ENCODE peak calls at places on chromosomes 4 and X, in nine cellular contexts. One of them, this sample, is unnamed. For H3K9me3, the result is how much of the 10 kb centered on the place peaks cover.

GRCh38 chr4:146192060-146192459 is 16.5 kb downstream of the LSM6 start:
- DNase-seq in testis: peak
- DNase-seq in IMR-90: no peak
- DNase-seq in heart left ventricle: peak
- DNase-seq in A549: peak
- DNase-seq in ovary: no peak
- DNase-seq in Peyer's patch: peak
- DNase-seq in tibial nerve: no peak
- DNase-seq in uterus: no peak
- DNase-seq in this sample: peak

GRCh38 chrX:153690466-153690865 is 2.7 kb downstream of the SLC6A8 start:
- DNase-seq in A549: no peak
- DNase-seq in tibial nerve: no peak
- DNase-seq in ovary: no peak
- DNase-seq in Peyer's patch: no peak
- DNase-seq in heart left ventricle: no peak
- DNase-seq in uterus: no peak
- DNase-seq in IMR-90: no peak
- DNase-seq in testis: no peak
- DNase-seq in this sample: no peak

GRCh38 chr4:67465032-67465762 is 80.1 kb downstream of the CENPC start:
- DNase-seq in A549: no peak
- DNase-seq in tibial nerve: no peak
- DNase-seq in IMR-90: peak
- DNase-seq in uterus: no peak
- DNase-seq in heart left ventricle: peak
- DNase-seq in ovary: no peak
- DNase-seq in testis: peak
- DNase-seq in Peyer's patch: no peak
- DNase-seq in this sample: no peak

GRCh38 chr4:53702334-53703266 is 111.3 kb upstream of the LNX1 start:
- DNase-seq in uterus: peak
- DNase-seq in heart left ventricle: peak
- DNase-seq in IMR-90: peak
- DNase-seq in testis: peak
- DNase-seq in tibial nerve: peak
- DNase-seq in ovary: peak
- DNase-seq in A549: peak
- DNase-seq in Peyer's patch: peak
- DNase-seq in this sample: peak

GRCh38 chr4:1075809-1076524 is 37.4 kb downstream of the RNF212 start:
- DNase-seq in IMR-90: no peak
- DNase-seq in uterus: no peak
- DNase-seq in A549: no peak
- DNase-seq in heart left ventricle: no peak
- DNase-seq in tibial nerve: no peak
- DNase-seq in testis: no peak
- DNase-seq in ovary: no peak
- DNase-seq in Peyer's patch: no peak
- DNase-seq in this sample: no peak

GRCh38 chr4:188005561-188005960 is 10.0 kb downstream of the ZFP42 start:
- DNase-seq in heart left ventricle: no peak
- DNase-seq in IMR-90: no peak
- DNase-seq in ovary: no peak
- DNase-seq in Peyer's patch: no peak
- DNase-seq in uterus: no peak
- DNase-seq in tibial nerve: no peak
- DNase-seq in A549: no peak
- DNase-seq in testis: no peak
- DNase-seq in this sample: no peak

GRCh38 chr4:69896530-69897116 is 34.2 kb upstream of the CSN1S1 start:
- DNase-seq in Peyer's patch: no peak
- DNase-seq in testis: no peak
- DNase-seq in IMR-90: peak
- DNase-seq in ovary: no peak
- DNase-seq in tibial nerve: no peak
- DNase-seq in uterus: no peak
- DNase-seq in heart left ventricle: no peak
- DNase-seq in A549: no peak
- DNase-seq in this sample: no peak

GRCh38 chrX:36913551-36913950 is 94.6 kb upstream of the FAM47C start:
- DNase-seq in tibial nerve: no peak
- DNase-seq in A549: no peak
- DNase-seq in IMR-90: no peak
- DNase-seq in ovary: no peak
- DNase-seq in uterus: no peak
- DNase-seq in Peyer's patch: no peak
- DNase-seq in testis: no peak
- DNase-seq in heart left ventricle: no peak
- DNase-seq in this sample: no peak

GRCh38 chr4:113116414-113117345 is 67.2 kb downstream of the ANK2 start:
- DNase-seq in A549: no peak
- DNase-seq in ovary: peak
- DNase-seq in tibial nerve: no peak
- DNase-seq in Peyer's patch: no peak
- DNase-seq in uterus: peak
- DNase-seq in IMR-90: no peak
- DNase-seq in heart left ventricle: no peak
- DNase-seq in testis: no peak
- DNase-seq in this sample: no peak

GRCh38 chrX:78119521-78120227 is 15.6 kb downstream of the PGK1 start:
- DNase-seq in testis: no peak
- DNase-seq in A549: no peak
- DNase-seq in heart left ventricle: no peak
- DNase-seq in Peyer's patch: no peak
- DNase-seq in uterus: no peak
- DNase-seq in tibial nerve: no peak
- DNase-seq in IMR-90: no peak
- DNase-seq in ovary: no peak
- DNase-seq in this sample: no peak

GRCh38 chr4:2814627-2815026 is 21.7 kb downstream of the SH3BP2 start:
- DNase-seq in testis: no peak
- DNase-seq in A549: no peak
- DNase-seq in ovary: no peak
- DNase-seq in uterus: no peak
- DNase-seq in heart left ventricle: no peak
- DNase-seq in tibial nerve: no peak
- DNase-seq in IMR-90: no peak
- DNase-seq in Peyer's patch: no peak
- DNase-seq in this sample: no peak

GRCh38 chr4:2812600-2812932 is 19.7 kb downstream of the SH3BP2 start:
- DNase-seq in tibial nerve: no peak
- DNase-seq in Peyer's patch: no peak
- DNase-seq in uterus: no peak
- DNase-seq in A549: no peak
- DNase-seq in testis: no peak
- DNase-seq in heart left ventricle: no peak
- DNase-seq in ovary: no peak
- DNase-seq in IMR-90: no peak
- DNase-seq in this sample: no peak

GRCh38 chr4:2811830-2812599 is 19.1 kb downstream of the SH3BP2 start:
- DNase-seq in A549: no peak
- DNase-seq in Peyer's patch: peak
- DNase-seq in testis: peak
- DNase-seq in heart left ventricle: peak
- DNase-seq in tibial nerve: peak
- DNase-seq in uterus: no peak
- DNase-seq in ovary: no peak
- DNase-seq in IMR-90: peak
- DNase-seq in this sample: peak

GRCh38 chr4:2812985-2813384 is 20.1 kb downstream of the SH3BP2 start:
- DNase-seq in ovary: no peak
- DNase-seq in testis: no peak
- DNase-seq in A549: no peak
- DNase-seq in heart left ventricle: no peak
- DNase-seq in tibial nerve: no peak
- DNase-seq in Peyer's patch: no peak
- DNase-seq in IMR-90: no peak
- DNase-seq in uterus: no peak
- DNase-seq in this sample: no peak

DNA sequence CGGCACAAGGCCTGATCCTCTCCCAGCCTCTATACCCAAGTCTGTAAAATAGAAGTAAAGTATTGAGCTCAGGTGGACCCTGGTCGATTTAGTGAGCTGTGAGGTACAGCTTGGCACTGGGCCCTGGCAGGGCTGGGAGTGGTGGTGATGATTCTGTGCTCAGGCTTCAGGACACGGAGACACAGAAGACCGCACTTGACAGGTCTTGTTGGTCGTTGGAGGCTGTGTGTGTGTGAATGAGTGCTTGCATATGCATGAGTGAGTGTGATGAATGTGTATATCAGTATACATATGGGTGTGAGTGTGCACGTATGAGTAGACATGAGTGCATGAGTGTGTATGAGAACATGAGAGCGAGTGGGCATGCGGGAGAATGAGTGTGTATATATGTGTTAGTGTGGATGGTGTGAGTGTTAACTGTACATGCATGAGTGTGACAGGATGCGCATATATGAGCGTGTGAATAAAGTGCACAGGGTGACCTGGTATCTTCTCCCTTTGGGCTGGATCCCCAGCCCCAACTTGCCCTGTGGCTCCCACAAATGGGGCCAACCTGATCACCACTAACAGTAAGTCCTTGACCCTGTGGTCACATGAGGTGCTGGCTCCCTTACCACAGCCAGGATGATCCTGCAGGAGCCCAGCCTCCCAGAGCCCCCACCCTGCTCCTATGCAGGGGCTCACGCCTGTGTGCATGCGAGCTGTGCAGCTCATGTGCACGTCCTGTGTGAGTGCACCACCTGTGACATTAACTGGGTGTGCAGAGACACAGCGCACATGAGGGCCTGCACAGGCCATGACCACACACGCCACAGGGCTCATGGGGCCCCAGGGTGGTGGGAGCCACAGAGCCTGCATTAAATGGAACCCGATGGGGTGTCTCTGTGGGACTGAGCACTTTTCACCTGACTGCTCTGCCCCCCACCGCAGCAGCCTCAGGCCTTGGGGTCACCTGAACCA is 20.8 kb downstream of the SH3BP2 start:
- DNase-seq in heart left ventricle: no peak
- DNase-seq in A549: no peak
- DNase-seq in Peyer's patch: peak
- DNase-seq in uterus: no peak
- DNase-seq in IMR-90: no peak
- DNase-seq in testis: no peak
- DNase-seq in tibial nerve: no peak
- DNase-seq in ovary: no peak
- DNase-seq in this sample: no peak
- H3K4me3 ChIP-seq in heart left ventricle: peak
- H3K4me3 ChIP-seq in A549: no peak
- H3K4me3 ChIP-seq in Peyer's patch: peak
- H3K4me3 ChIP-seq in uterus: no peak
- H3K4me3 ChIP-seq in IMR-90: no peak
- H3K4me3 ChIP-seq in testis: no peak
- H3K4me3 ChIP-seq in tibial nerve: peak
- H3K4me3 ChIP-seq in ovary: no peak
- H3K4me3 ChIP-seq in this sample: no peak

GRCh38 chrX:9729161-9729885 is 36.3 kb downstream of the GPR143 start:
- DNase-seq in testis: no peak
- DNase-seq in IMR-90: no peak
- DNase-seq in tibial nerve: no peak
- DNase-seq in Peyer's patch: no peak
- DNase-seq in ovary: no peak
- DNase-seq in uterus: no peak
- DNase-seq in heart left ventricle: no peak
- DNase-seq in A549: no peak
- DNase-seq in this sample: no peak

GRCh38 chrX:9728271-9728670 is 37.4 kb downstream of the GPR143 start:
- DNase-seq in ovary: no peak
- DNase-seq in Peyer's patch: no peak
- DNase-seq in uterus: no peak
- DNase-seq in IMR-90: no peak
- DNase-seq in testis: no peak
- DNase-seq in A549: no peak
- DNase-seq in heart left ventricle: no peak
- DNase-seq in tibial nerve: no peak
- DNase-seq in this sample: no peak

GRCh38 chrX:9730078-9730477 is 35.6 kb downstream of the GPR143 start:
- DNase-seq in heart left ventricle: no peak
- DNase-seq in tibial nerve: no peak
- DNase-seq in Peyer's patch: no peak
- DNase-seq in ovary: no peak
- DNase-seq in IMR-90: no peak
- DNase-seq in testis: no peak
- DNase-seq in A549: no peak
- DNase-seq in uterus: no peak
- DNase-seq in this sample: no peak

GRCh38 chrX:9724711-9725110 is 40.9 kb downstream of the GPR143 start:
- DNase-seq in A549: no peak
- DNase-seq in heart left ventricle: no peak
- DNase-seq in ovary: no peak
- DNase-seq in IMR-90: peak
- DNase-seq in Peyer's patch: no peak
- DNase-seq in uterus: no peak
- DNase-seq in testis: no peak
- DNase-seq in tibial nerve: no peak
- DNase-seq in this sample: no peak
- H3K9me3 ChIP-seq in A549: under half
- H3K9me3 ChIP-seq in heart left ventricle: under half
- H3K9me3 ChIP-seq in ovary: under half
- H3K9me3 ChIP-seq in IMR-90: under half
- H3K9me3 ChIP-seq in Peyer's patch: under half
- H3K9me3 ChIP-seq in uterus: under half
- H3K9me3 ChIP-seq in testis: under half
- H3K9me3 ChIP-seq in tibial nerve: half or more
- H3K9me3 ChIP-seq in this sample: under half

DNA sequence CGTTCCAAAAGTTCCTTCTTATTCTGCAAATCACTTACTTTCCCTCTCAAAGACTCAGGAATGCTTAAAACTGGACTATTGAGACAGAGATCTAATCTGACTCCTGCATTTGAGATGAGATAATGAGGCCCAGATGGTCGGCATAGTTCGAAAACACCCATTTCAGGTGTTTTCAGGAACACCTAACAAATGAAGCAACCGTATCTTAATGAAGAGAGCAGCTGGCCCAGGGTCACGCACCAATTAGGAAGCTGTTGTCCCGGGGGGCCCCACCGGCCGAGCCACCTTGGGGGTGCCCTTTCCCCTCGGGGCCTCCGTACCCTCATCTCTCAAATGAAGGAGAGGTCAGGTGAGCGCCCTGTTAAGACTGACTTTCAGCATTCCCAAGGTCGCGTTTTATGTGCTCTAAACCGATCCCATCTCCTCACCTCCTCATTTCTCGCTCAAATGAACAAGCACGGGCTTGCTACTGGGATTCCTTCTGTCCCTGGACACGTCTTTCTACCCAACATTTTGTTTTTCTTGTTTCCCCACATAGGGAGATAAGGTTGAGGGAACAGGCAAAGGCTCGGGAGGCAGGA is 826 bp downstream of the LRPAP1 start:
- DNase-seq in uterus: no peak
- DNase-seq in ovary: no peak
- DNase-seq in IMR-90: no peak
- DNase-seq in heart left ventricle: peak
- DNase-seq in testis: no peak
- DNase-seq in tibial nerve: no peak
- DNase-seq in Peyer's patch: no peak
- DNase-seq in A549: no peak
- DNase-seq in this sample: peak
- TF ChIP-seq POLR2A in uterus: no peak
- TF ChIP-seq POLR2A in ovary: no peak
- TF ChIP-seq POLR2A in IMR-90: no peak
- TF ChIP-seq POLR2A in heart left ventricle: no peak
- TF ChIP-seq POLR2A in testis: no peak
- TF ChIP-seq POLR2A in tibial nerve: no peak
- TF ChIP-seq POLR2A in Peyer's patch: no peak
- TF ChIP-seq POLR2A in A549: no peak
- TF ChIP-seq POLR2A in this sample: no peak

GRCh38 chrX:107718156-107718621 is 57.4 kb downstream of the TSC22D3 start:
- DNase-seq in heart left ventricle: peak
- DNase-seq in IMR-90: peak
- DNase-seq in testis: peak
- DNase-seq in ovary: peak
- DNase-seq in uterus: peak
- DNase-seq in A549: peak
- DNase-seq in Peyer's patch: peak
- DNase-seq in tibial nerve: peak
- DNase-seq in this sample: peak
- H3K4me3 ChIP-seq in heart left ventricle: no peak
- H3K4me3 ChIP-seq in IMR-90: no peak
- H3K4me3 ChIP-seq in testis: no peak
- H3K4me3 ChIP-seq in ovary: no peak
- H3K4me3 ChIP-seq in uterus: no peak
- H3K4me3 ChIP-seq in A549: peak
- H3K4me3 ChIP-seq in Peyer's patch: no peak
- H3K4me3 ChIP-seq in tibial nerve: no peak
- H3K4me3 ChIP-seq in this sample: no peak